ENCODE peak calls at places on chromosomes 11 and 22, in four cellular contexts. One of them, this sample, is unnamed.

GRCh38 chr11:12854297-12854661 is 154.8 kb upstream of the RASSF10 start:
- DNase-seq in prostate gland: no peak
- DNase-seq in uterus: no peak
- DNase-seq in HCT116: no peak
- DNase-seq in this sample: no peak

GRCh38 chr11:118047749-118048148 is 29.1 kb upstream of the TMPRSS4 start:
- DNase-seq in prostate gland: no peak
- DNase-seq in uterus: no peak
- DNase-seq in HCT116: no peak
- DNase-seq in this sample: no peak

GRCh38 chr11:6900327-6900999 is 8.2 kb upstream of the OR2D2 start:
- DNase-seq in prostate gland: no peak
- DNase-seq in uterus: no peak
- DNase-seq in HCT116: no peak
- DNase-seq in this sample: peak

GRCh38 chr11:6611092-6612007 is 666 bp downstream of the TAF10 start:
- DNase-seq in prostate gland: no peak
- DNase-seq in uterus: peak
- DNase-seq in HCT116: no peak
- DNase-seq in this sample: no peak

GRCh38 chr22:24063361-24063760 is 52.3 kb downstream of the CABIN1 start:
- DNase-seq in prostate gland: no peak
- DNase-seq in uterus: no peak
- DNase-seq in HCT116: no peak
- DNase-seq in this sample: no peak

GRCh38 chr22:37647928-37648327 is 8.5 kb downstream of the SH3BP1 start:
- DNase-seq in prostate gland: no peak
- DNase-seq in uterus: no peak
- DNase-seq in HCT116: peak
- DNase-seq in this sample: no peak

GRCh38 chr11:61173456-61173855 is 12.2 kb upstream of the VPS37C start:
- DNase-seq in prostate gland: no peak
- DNase-seq in uterus: no peak
- DNase-seq in HCT116: no peak
- DNase-seq in this sample: no peak

GRCh38 chr11:83070044-83070877 is 1.4 kb downstream of the RAB30 start:
- DNase-seq in prostate gland: no peak
- DNase-seq in uterus: no peak
- DNase-seq in HCT116: no peak
- DNase-seq in this sample: no peak

GRCh38 chr22:46797355-46797754 is 34.9 kb downstream of the TBC1D22A start:
- DNase-seq in prostate gland: no peak
- DNase-seq in uterus: no peak
- DNase-seq in HCT116: no peak
- DNase-seq in this sample: no peak

GRCh38 chr22:32548039-32548438 is 73.4 kb downstream of the FBXO7 start:
- DNase-seq in prostate gland: no peak
- DNase-seq in uterus: no peak
- DNase-seq in HCT116: no peak
- DNase-seq in this sample: no peak

GRCh38 chr22:37777122-37777687 is 30.5 kb upstream of the GCAT start:
- DNase-seq in prostate gland: peak
- DNase-seq in uterus: no peak
- DNase-seq in HCT116: peak
- DNase-seq in this sample: no peak

GRCh38 chr11:62599909-62600308 is 1.8 kb downstream of the MTA2 start:
- DNase-seq in prostate gland: peak
- DNase-seq in uterus: no peak
- DNase-seq in HCT116: no peak
- DNase-seq in this sample: no peak

GRCh38 chr11:57776101-57776511 is 14.5 kb downstream of the CTNND1 start:
- DNase-seq in prostate gland: no peak
- DNase-seq in uterus: no peak
- DNase-seq in HCT116: no peak
- DNase-seq in this sample: no peak

GRCh38 chr22:23058481-23059336 is 11.6 kb upstream of the GNAZ start:
- DNase-seq in prostate gland: no peak
- DNase-seq in uterus: no peak
- DNase-seq in HCT116: no peak
- DNase-seq in this sample: no peak

GRCh38 chr11:117226388-117227385 is 5.2 kb downstream of the PCSK7 start:
- DNase-seq in prostate gland: peak
- DNase-seq in uterus: peak
- DNase-seq in HCT116: peak
- DNase-seq in this sample: peak